ENCODE peak calls at places on chromosomes 13 and 19, in five cellular contexts. One of them, this sample, is unnamed.

GRCh38 chr19:18265611-18265981 is 8.7 kb downstream of the IQCN start:
- DNase-seq in neural progenitor cell: no peak
- DNase-seq in GM23338: no peak
- DNase-seq in HCT116: no peak
- DNase-seq in PC-3: no peak
- DNase-seq in this sample: no peak

GRCh38 chr13:55999709-56000108 is 1141.0 kb upstream of the PRR20A start:
- DNase-seq in PC-3: no peak
- DNase-seq in neural progenitor cell: peak
- DNase-seq in HCT116: no peak
- DNase-seq in GM23338: peak
- DNase-seq in this sample: no peak

GRCh38 chr13:40445557-40445990 is 220.9 kb downstream of the FOXO1 start:
- DNase-seq in GM23338: peak
- DNase-seq in neural progenitor cell: no peak
- DNase-seq in PC-3: peak
- DNase-seq in HCT116: no peak
- DNase-seq in this sample: no peak

GRCh38 chr13:107157272-107157671 is 589.3 kb upstream of the ARGLU1 start:
- DNase-seq in PC-3: no peak
- DNase-seq in HCT116: no peak
- DNase-seq in GM23338: no peak
- DNase-seq in neural progenitor cell: no peak
- DNase-seq in this sample: no peak

GRCh38 chr19:7333198-7334118 is 15.3 kb upstream of the ARHGEF18 start:
- DNase-seq in GM23338: no peak
- DNase-seq in HCT116: no peak
- DNase-seq in PC-3: peak
- DNase-seq in neural progenitor cell: no peak
- DNase-seq in this sample: no peak

GRCh38 chr19:23482829-23483228 is 87.6 kb upstream of the ZNF91 start:
- DNase-seq in PC-3: peak
- DNase-seq in neural progenitor cell: no peak
- DNase-seq in HCT116: no peak
- DNase-seq in GM23338: no peak
- DNase-seq in this sample: no peak

GRCh38 chr19:21758296-21758695 is 9.1 kb downstream of the ZNF100 start:
- DNase-seq in neural progenitor cell: no peak
- DNase-seq in HCT116: no peak
- DNase-seq in GM23338: no peak
- DNase-seq in PC-3: no peak
- DNase-seq in this sample: no peak

GRCh38 chr13:80131204-80131603 is 209.7 kb downstream of the SPRY2 start:
- DNase-seq in PC-3: peak
- DNase-seq in neural progenitor cell: peak
- DNase-seq in GM23338: peak
- DNase-seq in HCT116: no peak
- DNase-seq in this sample: no peak

GRCh38 chr13:40562975-40563349 is 103.5 kb downstream of the FOXO1 start:
- DNase-seq in GM23338: no peak
- DNase-seq in PC-3: no peak
- DNase-seq in neural progenitor cell: no peak
- DNase-seq in HCT116: no peak
- DNase-seq in this sample: no peak

GRCh38 chr13:102608944-102609343 is 12.2 kb downstream of the TPP2 start:
- DNase-seq in GM23338: no peak
- DNase-seq in neural progenitor cell: no peak
- DNase-seq in HCT116: no peak
- DNase-seq in PC-3: peak
- DNase-seq in this sample: no peak

GRCh38 chr13:30718661-30719520 is 16.5 kb upstream of the ALOX5AP start:
- DNase-seq in PC-3: peak
- DNase-seq in GM23338: no peak
- DNase-seq in neural progenitor cell: no peak
- DNase-seq in HCT116: peak
- DNase-seq in this sample: no peak

GRCh38 chr13:99496322-99497142 is 4.7 kb upstream of the TM9SF2 start:
- DNase-seq in HCT116: peak
- DNase-seq in neural progenitor cell: no peak
- DNase-seq in GM23338: peak
- DNase-seq in PC-3: no peak
- DNase-seq in this sample: peak

GRCh38 chr19:17703823-17704463 is 15.3 kb upstream of the MAP1S start:
- DNase-seq in neural progenitor cell: peak
- DNase-seq in GM23338: peak
- DNase-seq in HCT116: peak
- DNase-seq in PC-3: peak
- DNase-seq in this sample: peak

GRCh38 chr19:34667349-34668076 is 9.4 kb downstream of the SCGB2B2 start:
- DNase-seq in HCT116: no peak
- DNase-seq in PC-3: peak
- DNase-seq in GM23338: peak
- DNase-seq in neural progenitor cell: no peak
- DNase-seq in this sample: peak

GRCh38 chr13:100493418-100493817 is 95.2 kb downstream of the GGACT start:
- DNase-seq in HCT116: no peak
- DNase-seq in neural progenitor cell: no peak
- DNase-seq in PC-3: no peak
- DNase-seq in GM23338: no peak
- DNase-seq in this sample: no peak

GRCh38 chr13:20106751-20107150 is 54.1 kb downstream of the GJA3 start:
- DNase-seq in PC-3: no peak
- DNase-seq in neural progenitor cell: no peak
- DNase-seq in GM23338: no peak
- DNase-seq in HCT116: no peak
- DNase-seq in this sample: no peak

GRCh38 chr13:112588490-112589297 is 741 bp upstream of the TUBGCP3 start:
- DNase-seq in neural progenitor cell: no peak
- DNase-seq in PC-3: no peak
- DNase-seq in GM23338: no peak
- DNase-seq in HCT116: no peak
- DNase-seq in this sample: no peak

GRCh38 chr19:39183100-39183499 is 13.7 kb upstream of the NCCRP1 start:
- DNase-seq in GM23338: no peak
- DNase-seq in neural progenitor cell: no peak
- DNase-seq in PC-3: no peak
- DNase-seq in HCT116: no peak
- DNase-seq in this sample: no peak

GRCh38 chr19:47275866-47276461 is 1.3 kb downstream of the INAFM1 start:
- DNase-seq in GM23338: no peak
- DNase-seq in PC-3: no peak
- DNase-seq in HCT116: no peak
- DNase-seq in neural progenitor cell: no peak
- DNase-seq in this sample: no peak

GRCh38 chr19:11063434-11063833 is 25.8 kb upstream of the LDLR start:
- DNase-seq in PC-3: no peak
- DNase-seq in HCT116: no peak
- DNase-seq in neural progenitor cell: no peak
- DNase-seq in GM23338: no peak
- DNase-seq in this sample: no peak

GRCh38 chr19:5318306-5318705 is 22.3 kb downstream of the PTPRS start:
- DNase-seq in GM23338: no peak
- DNase-seq in neural progenitor cell: no peak
- DNase-seq in PC-3: no peak
- DNase-seq in HCT116: no peak
- DNase-seq in this sample: no peak

GRCh38 chr19:4028334-4029246 is 21.1 kb downstream of the PIAS4 start:
- DNase-seq in HCT116: no peak
- DNase-seq in GM23338: no peak
- DNase-seq in neural progenitor cell: no peak
- DNase-seq in PC-3: no peak
- DNase-seq in this sample: no peak

GRCh38 chr19:13014101-13014920 is 19.0 kb downstream of the NFIX start:
- DNase-seq in GM23338: peak
- DNase-seq in PC-3: peak
- DNase-seq in neural progenitor cell: peak
- DNase-seq in HCT116: no peak
- DNase-seq in this sample: no peak

GRCh38 chr13:94858856-94859811 is 146.8 kb upstream of the SOX21 start:
- DNase-seq in GM23338: peak
- DNase-seq in neural progenitor cell: peak
- DNase-seq in PC-3: no peak
- DNase-seq in HCT116: no peak
- DNase-seq in this sample: no peak

GRCh38 chr13:88704600-88705275 is 1033.6 kb downstream of the SLITRK5 start:
- DNase-seq in GM23338: no peak
- DNase-seq in PC-3: no peak
- DNase-seq in HCT116: no peak
- DNase-seq in neural progenitor cell: no peak
- DNase-seq in this sample: no peak

GRCh38 chr13:43865892-43866291 is 13.6 kb downstream of the CCDC122 start:
- DNase-seq in neural progenitor cell: no peak
- DNase-seq in HCT116: peak
- DNase-seq in GM23338: no peak
- DNase-seq in PC-3: peak
- DNase-seq in this sample: no peak

GRCh38 chr13:54637377-54637776 is 1608.8 kb downstream of the OLFM4 start:
- DNase-seq in GM23338: peak
- DNase-seq in HCT116: no peak
- DNase-seq in neural progenitor cell: peak
- DNase-seq in PC-3: peak
- DNase-seq in this sample: no peak

GRCh38 chr13:104487006-104487405 is 1420.8 kb upstream of the SLC10A2 start:
- DNase-seq in HCT116: no peak
- DNase-seq in neural progenitor cell: no peak
- DNase-seq in GM23338: no peak
- DNase-seq in PC-3: no peak
- DNase-seq in this sample: no peak

GRCh38 chr13:35349673-35350278 is 126.7 kb downstream of the MAB21L1 start:
- DNase-seq in neural progenitor cell: no peak
- DNase-seq in PC-3: peak
- DNase-seq in GM23338: no peak
- DNase-seq in HCT116: peak
- DNase-seq in this sample: no peak

GRCh38 chr19:38375098-38375493 is 725 bp downstream of the PSMD8 start:
- DNase-seq in neural progenitor cell: no peak
- DNase-seq in GM23338: no peak
- DNase-seq in PC-3: no peak
- DNase-seq in HCT116: no peak
- DNase-seq in this sample: no peak

GRCh38 chr13:28611654-28612131 is 47.2 kb upstream of the POMP start:
- DNase-seq in GM23338: no peak
- DNase-seq in HCT116: no peak
- DNase-seq in neural progenitor cell: no peak
- DNase-seq in PC-3: no peak
- DNase-seq in this sample: no peak

GRCh38 chr19:35458821-35459391 is 10.8 kb downstream of the FFAR2 start:
- DNase-seq in GM23338: no peak
- DNase-seq in PC-3: no peak
- DNase-seq in HCT116: no peak
- DNase-seq in neural progenitor cell: no peak
- DNase-seq in this sample: no peak

GRCh38 chr13:100108913-100109507 is 20.1 kb downstream of the PCCA start:
- DNase-seq in PC-3: no peak
- DNase-seq in HCT116: no peak
- DNase-seq in GM23338: no peak
- DNase-seq in neural progenitor cell: no peak
- DNase-seq in this sample: no peak

GRCh38 chr19:17560205-17560595 is 4.8 kb downstream of the COLGALT1 start:
- DNase-seq in GM23338: no peak
- DNase-seq in neural progenitor cell: no peak
- DNase-seq in HCT116: no peak
- DNase-seq in PC-3: no peak
- DNase-seq in this sample: no peak

GRCh38 chr19:32800757-32801156 is 68.8 kb downstream of the SLC7A9 start:
- DNase-seq in HCT116: no peak
- DNase-seq in PC-3: no peak
- DNase-seq in GM23338: peak
- DNase-seq in neural progenitor cell: no peak
- DNase-seq in this sample: no peak
- TF ChIP-seq CTCF in HCT116: no peak
- TF ChIP-seq CTCF in PC-3: no peak
- TF ChIP-seq CTCF in GM23338: no peak
- TF ChIP-seq CTCF in neural progenitor cell: no peak
- TF ChIP-seq CTCF in this sample: no peak

DNA sequence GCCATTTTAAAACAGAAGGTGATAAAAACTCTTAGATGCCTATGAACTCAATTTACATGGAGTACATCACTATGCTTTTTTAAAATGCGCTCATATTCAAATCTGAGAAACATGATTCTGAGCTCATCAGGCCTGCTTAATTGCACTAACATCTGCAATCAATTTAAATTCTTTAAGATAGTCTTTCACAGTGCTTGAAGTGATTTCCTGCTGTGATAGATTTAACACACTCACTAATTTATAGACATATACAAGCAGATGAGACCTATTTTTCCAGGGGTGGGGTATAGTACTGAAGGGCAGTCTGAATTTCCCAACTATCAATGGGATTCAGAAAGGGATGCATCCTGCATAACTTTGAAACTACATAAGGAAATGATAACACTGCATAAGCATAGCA is 82.9 kb downstream of the DIAPH3 start:
- DNase-seq in HCT116: no peak
- DNase-seq in neural progenitor cell: no peak
- DNase-seq in GM23338: no peak
- DNase-seq in PC-3: no peak
- DNase-seq in this sample: no peak
- TF ChIP-seq EZH2phosphoT487 in HCT116: no peak
- TF ChIP-seq EZH2phosphoT487 in neural progenitor cell: no peak
- TF ChIP-seq EZH2phosphoT487 in GM23338: no peak
- TF ChIP-seq EZH2phosphoT487 in PC-3: no peak
- TF ChIP-seq EZH2phosphoT487 in this sample: no peak

GRCh38 chr13:26923824-26924605 is 163.4 kb upstream of the GPR12 start:
- DNase-seq in PC-3: no peak
- DNase-seq in HCT116: no peak
- DNase-seq in GM23338: no peak
- DNase-seq in neural progenitor cell: no peak
- DNase-seq in this sample: no peak
- TF ChIP-seq EZH2 in PC-3: no peak
- TF ChIP-seq EZH2 in HCT116: no peak
- TF ChIP-seq EZH2 in GM23338: no peak
- TF ChIP-seq EZH2 in neural progenitor cell: no peak
- TF ChIP-seq EZH2 in this sample: no peak

DNA sequence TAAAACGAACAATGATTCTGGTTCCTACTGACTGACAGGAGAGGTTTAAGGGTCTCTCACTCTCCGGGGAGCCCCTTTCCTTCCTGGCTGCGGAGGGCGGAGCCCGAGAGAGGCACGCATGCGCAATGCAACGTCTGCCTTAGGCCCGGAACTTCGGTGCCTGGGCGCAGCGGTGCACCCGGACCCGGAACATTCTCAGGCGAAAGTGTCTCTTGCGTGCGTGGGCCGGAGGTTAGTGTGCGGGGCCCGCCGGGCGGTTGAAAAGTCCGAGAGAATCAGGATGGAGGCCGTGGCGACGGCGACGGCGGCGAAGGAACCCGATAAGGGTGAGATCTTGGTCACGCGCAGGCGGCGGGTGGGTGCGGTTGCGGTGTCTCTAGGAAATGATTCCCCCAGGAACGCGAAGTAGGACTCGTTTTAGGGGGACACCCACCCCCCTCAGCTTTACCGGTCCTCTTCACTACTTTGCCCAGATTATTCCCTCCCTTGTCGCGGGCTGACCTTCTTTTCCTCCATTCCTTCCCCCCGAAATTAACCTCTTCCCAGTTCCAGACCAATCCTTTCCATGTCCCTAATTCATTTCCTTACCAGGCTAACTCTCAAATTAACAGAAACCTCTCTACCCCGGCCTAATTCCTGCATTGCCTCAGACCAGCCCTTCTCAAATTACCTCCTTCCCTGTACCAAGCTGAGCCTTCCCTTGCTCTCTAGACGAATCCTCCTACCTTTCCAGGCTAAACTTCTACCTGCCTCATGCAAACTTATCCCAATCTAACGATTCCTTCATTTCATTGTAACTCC is at the start of gene CCDC97:
- DNase-seq in GM23338: peak
- DNase-seq in neural progenitor cell: peak
- DNase-seq in HCT116: peak
- DNase-seq in PC-3: peak
- DNase-seq in this sample: peak
- TF ChIP-seq CTCF in GM23338: no peak
- TF ChIP-seq CTCF in neural progenitor cell: no peak
- TF ChIP-seq CTCF in HCT116: no peak
- TF ChIP-seq CTCF in PC-3: no peak
- TF ChIP-seq CTCF in this sample: no peak